ENCODE peak calls at places on chromosomes 11 and 22, in nine cellular contexts. C is skeletal muscle cell; I is amygdala; E is stimulated activated CD8-positive, alpha-beta memory T cell treated with anti-CD3 and anti-CD28 coated beads, Interleukin-12 subunit alpha, Interleukin-12 subunit beta, amount 100 ng/mL, for 1 hour; O is lower leg skin; N is CD4-positive, CD25-positive, alpha-beta regulatory T cell; J is activated CD8-positive, alpha-beta memory T cell treated with anti-CD3 and anti-CD28 coated beads for 4 hours; Y is NCI-H1105; G is NCI-H524. H is an unnamed sample.

GRCh38 chr22:42646569-42647525 is 2.3 kb downstream of the CYB5R3 start:
- DNase-seq in O (peak; percentile 92), J (no peak), I (no peak), N (no peak), G (no peak), C (no peak), Y (peak; percentile 11), E (no peak), H (no peak)

GRCh38 chr11:27201454-27202302 is 161.1 kb downstream of the BBOX1 start:
- DNase-seq in Y (peak; percentile 95), E (no peak), N (no peak), O (peak; percentile 95), I (no peak), G (peak; percentile 90), J (no peak), C (peak; percentile 72), H (peak; percentile 13)

GRCh38 chr22:18968011-18968749 is 32.1 kb upstream of the PRODH start:
- DNase-seq in N (no peak), J (no peak), G (no peak), E (no peak), O (no peak), C (no peak), I (no peak), Y (no peak), H (no peak)

GRCh38 chr22:27853404-27853803 is 51.8 kb upstream of the MN1 start:
- DNase-seq in J (no peak), Y (no peak), I (no peak), E (no peak), C (peak; percentile 45), G (no peak), O (no peak), N (no peak), H (no peak)

GRCh38 chr11:20363500-20364411 is at the start of gene HTATIP2:
- DNase-seq in G (peak; percentile 34), N (peak; percentile 76), E (peak; percentile 57), J (peak; percentile 60), O (peak; percentile 94), I (peak; percentile 68), Y (peak; percentile 59), C (no peak), H (no peak)

GRCh38 chr11:128745296-128746183 is 51.7 kb downstream of the FLI1 start:
- DNase-seq in Y (no peak), C (no peak), O (no peak), N (no peak), E (no peak), I (no peak), G (peak; percentile 25), J (no peak), H (no peak)

GRCh38 chr11:128734439-128735224 is 40.8 kb downstream of the FLI1 start:
- DNase-seq in N (no peak), E (no peak), C (no peak), J (no peak), Y (no peak), G (no peak), I (peak; percentile 64), O (peak; percentile 29), H (peak; percentile 9)

GRCh38 chr11:35139883-35140282 is 912 bp downstream of the CD44 start:
- DNase-seq in N (no peak), C (no peak), E (no peak), G (peak; percentile 50), I (no peak), O (no peak), J (no peak), Y (no peak), H (no peak)

GRCh38 chr11:65354265-65355012 is at the start of gene TIGD3:
- DNase-seq in N (peak; percentile 94), G (peak; percentile 94), E (peak; percentile 96), C (peak; percentile 76), Y (peak; percentile 99), J (peak; percentile 95), I (peak; percentile 95), O (peak; percentile 100), H (peak; percentile 76)

GRCh38 chr11:62217191-62217748 is 8.8 kb downstream of the SCGB2A1 start:
- DNase-seq in N (no peak), J (no peak), Y (peak; percentile 26), E (no peak), I (no peak), C (no peak), O (no peak), G (peak; percentile 23), H (no peak)

GRCh38 chr11:16542353-16542752 is 186.0 kb upstream of the SOX6 start:
- DNase-seq in J (no peak), O (no peak), I (no peak), E (no peak), N (no peak), G (no peak), C (no peak), Y (no peak), H (no peak)

GRCh38 chr22:44295406-44295805 is 17.3 kb downstream of the SHISAL1 start:
- DNase-seq in J (no peak), G (no peak), N (no peak), E (no peak), I (no peak), O (no peak), C (no peak), Y (no peak), H (no peak)

GRCh38 chr11:70398834-70399680 is 728 bp downstream of the CTTN start:
- DNase-seq in G (no peak), I (no peak), C (no peak), O (no peak), N (no peak), J (no peak), Y (no peak), E (no peak), H (no peak)

GRCh38 chr11:10923886-10924285 is 66.0 kb upstream of the ZBED5 start:
- DNase-seq in N (no peak), E (no peak), O (no peak), J (no peak), Y (no peak), G (no peak), C (no peak), I (no peak), H (no peak)